ENCODE peak calls at places on chromosomes 5 and 9, in ten cellular contexts. Y is body of pancreas, I is IMR-90, L is A549, K is omental fat pad, V is B cell, J is endothelial cell, T is cardiac fibroblast, Q is GM10248, A is foreskin fibroblast. R is an unnamed sample.

GRCh38 chr5:132283423-132284043 is 10.7 kb upstream of the SLC22A4 start:
- DNase-seq in Y (peak; percentile 67), I (peak; percentile 78), L (peak; percentile 43), K (no peak), V (no peak), J (no peak), T (peak; percentile 73), Q (no peak), A (peak; percentile 67), R (peak; percentile 64)

GRCh38 chr9:130555968-130556367 is 23.4 kb upstream of the FUBP3 start:
- DNase-seq in Y (no peak), I (no peak), L (no peak), K (no peak), V (no peak), J (no peak), T (no peak), Q (no peak), A (no peak), R (peak; percentile 47)

GRCh38 chr5:7391215-7391614 is 4.7 kb upstream of the ADCY2 start:
- DNase-seq in Y (peak; percentile 37), I (no peak), L (no peak), K (no peak), V (no peak), J (no peak), T (no peak), Q (no peak), A (no peak), R (peak; percentile 53)

GRCh38 chr5:114789773-114790402 is 379.8 kb downstream of the TRIM36 start:
- DNase-seq in Y (no peak), I (no peak), L (peak; percentile 5), K (no peak), V (no peak), J (no peak), T (peak; percentile 11), Q (peak; percentile 17), A (no peak), R (no peak)

GRCh38 chr9:98547606-98548005 is 161.1 kb downstream of the GABBR2 start:
- DNase-seq in Y (no peak), I (no peak), L (no peak), K (no peak), V (no peak), J (no peak), T (no peak), Q (no peak), A (no peak), R (no peak)

GRCh38 chr9:37836386-37836785 is 35.8 kb downstream of the DCAF10 start:
- DNase-seq in Y (no peak), I (no peak), L (no peak), K (no peak), V (no peak), J (no peak), T (no peak), Q (peak; percentile 61), A (no peak), R (no peak)

GRCh38 chr5:98779264-98779877 is 5.9 kb downstream of the RGMB start:
- DNase-seq in Y (peak; percentile 76), I (no peak), L (no peak), K (no peak), V (no peak), J (no peak), T (no peak), Q (no peak), A (peak; percentile 15), R (no peak)

GRCh38 chr9:19155106-19155999 is 28.1 kb upstream of the PLIN2 start:
- DNase-seq in Y (no peak), I (no peak), L (no peak), K (no peak), V (no peak), J (no peak), T (no peak), Q (no peak), A (no peak), R (no peak)

GRCh38 chr9:119868694-119869093 is 499.5 kb upstream of the BRINP1 start:
- DNase-seq in Y (peak; percentile 15), I (no peak), L (no peak), K (no peak), V (no peak), J (no peak), T (no peak), Q (no peak), A (no peak), R (no peak)

GRCh38 chr9:35774907-35775635 is 16.3 kb upstream of the NPR2 start:
- DNase-seq in Y (no peak), I (no peak), L (no peak), K (no peak), V (no peak), J (peak; percentile 18), T (peak; percentile 46), Q (no peak), A (peak; percentile 45), R (no peak)

GRCh38 chr9:113187935-113188595 is 33.0 kb downstream of the FKBP15 start:
- DNase-seq in Y (peak; percentile 24), I (peak; percentile 94), L (peak; percentile 22), K (no peak), V (no peak), J (no peak), T (peak; percentile 92), Q (no peak), A (peak; percentile 95), R (peak; percentile 1)

GRCh38 chr5:135398160-135398854 is 724 bp downstream of the MACROH2A1 start:
- DNase-seq in Y (peak; percentile 38), I (no peak), L (peak; percentile 28), K (no peak), V (peak; percentile 45), J (peak; percentile 48), T (no peak), Q (peak; percentile 38), A (peak; percentile 58), R (peak; percentile 77)

GRCh38 chr9:36092014-36092413 is 44.5 kb upstream of the GLIPR2 start:
- DNase-seq in Y (no peak), I (no peak), L (no peak), K (no peak), V (no peak), J (no peak), T (no peak), Q (no peak), A (no peak), R (no peak)

DNA sequence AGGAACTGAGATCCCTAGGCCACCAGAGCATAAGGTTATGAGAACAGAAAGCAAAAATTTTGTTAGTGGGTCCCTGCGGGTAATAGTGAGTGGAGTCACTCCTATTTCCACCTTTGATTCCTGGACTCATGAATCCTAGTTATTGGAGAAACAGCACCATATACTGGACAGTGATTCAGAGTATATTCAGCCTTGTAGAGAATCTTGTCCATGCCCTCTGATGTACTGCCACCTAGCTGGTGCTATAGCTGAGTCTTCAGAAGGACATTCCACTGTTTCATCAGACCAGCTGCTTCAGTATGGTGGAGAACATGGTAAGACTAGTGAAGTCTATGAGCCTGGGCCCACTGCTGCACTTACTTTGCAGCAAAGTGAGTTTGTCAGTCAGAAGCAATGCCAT is 25.0 kb upstream of the ITGA2 start:
- DNase-seq in Y (no peak), I (peak; percentile 17), L (no peak), K (no peak), V (no peak), J (no peak), T (no peak), Q (no peak), A (peak; percentile 56), R (no peak)
- TF ChIP-seq CTCF in Y (no peak), I (peak; percentile 14), L (peak; percentile 22), K (no peak), V (no peak), J (no peak), T (no peak), Q (no peak), A (no peak), R (no peak)

GRCh38 chr9:136840877-136841645 is 1.2 kb upstream of the AJM1 start:
- DNase-seq in Y (peak; percentile 96), I (peak; percentile 62), L (no peak), K (no peak), V (no peak), J (no peak), T (peak; percentile 76), Q (no peak), A (peak; percentile 81), R (peak; percentile 54)
- TF ChIP-seq CTCF in Y (no peak), I (no peak), L (no peak), K (no peak), V (no peak), J (no peak), T (no peak), Q (no peak), A (no peak), R (no peak)

GRCh38 chr9:88580961-88581360 is 46.0 kb downstream of the NXNL2 start:
- DNase-seq in Y (no peak), I (peak; percentile 37), L (no peak), K (no peak), V (no peak), J (no peak), T (no peak), Q (no peak), A (peak; percentile 40), R (no peak)

GRCh38 chr9:88586452-88586851 is 51.5 kb downstream of the NXNL2 start:
- DNase-seq in Y (no peak), I (no peak), L (no peak), K (no peak), V (no peak), J (no peak), T (no peak), Q (no peak), A (peak; percentile 91), R (no peak)

GRCh38 chr9:88587885-88588628 is 53.1 kb downstream of the NXNL2 start:
- DNase-seq in Y (no peak), I (peak; percentile 40), L (no peak), K (no peak), V (no peak), J (no peak), T (no peak), Q (no peak), A (peak; percentile 30), R (no peak)

GRCh38 chr9:88587182-88587581 is 52.2 kb downstream of the NXNL2 start:
- DNase-seq in Y (peak; percentile 25), I (no peak), L (no peak), K (no peak), V (no peak), J (no peak), T (peak; percentile 26), Q (no peak), A (peak; percentile 62), R (peak; percentile 49)

DNA sequence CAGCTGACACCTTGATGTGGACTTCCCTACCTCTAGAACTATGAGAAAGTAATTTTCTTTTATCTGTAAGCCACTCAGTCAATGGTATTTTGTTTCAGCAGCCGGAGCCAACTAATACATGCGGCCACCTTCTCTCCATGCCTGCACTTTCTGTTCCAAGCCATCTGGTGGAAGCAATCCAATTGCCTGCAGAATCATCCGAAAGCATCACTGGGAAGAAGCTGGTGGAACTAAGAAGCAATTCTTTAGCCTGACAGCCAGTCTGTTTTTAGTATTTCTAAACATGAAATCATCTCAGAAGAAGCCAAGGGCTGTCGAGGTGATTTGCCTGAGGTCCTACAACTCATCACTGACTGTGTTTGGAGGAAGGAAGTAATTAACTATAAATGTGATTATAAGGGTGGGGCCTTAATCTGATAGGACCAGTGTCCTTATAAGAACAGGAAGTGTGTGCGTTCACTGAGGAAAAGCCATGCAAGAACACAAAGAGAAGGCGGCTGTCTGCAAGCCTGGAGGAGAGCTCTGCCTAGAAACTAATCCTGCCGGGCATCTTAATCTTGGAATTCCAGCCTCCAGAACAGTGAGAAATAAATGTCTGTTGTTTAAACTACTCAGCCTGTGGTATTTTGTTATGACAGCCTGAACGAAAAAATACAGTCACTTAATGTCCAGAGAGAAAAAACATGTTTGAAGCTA is 49.1 kb downstream of the NXNL2 start:
- DNase-seq in Y (no peak), I (peak; percentile 85), L (no peak), K (no peak), V (no peak), J (no peak), T (peak; percentile 72), Q (no peak), A (peak; percentile 87), R (no peak)
- TF ChIP-seq CTCF in Y (no peak), I (peak; percentile 9), L (no peak), K (no peak), V (no peak), J (no peak), T (no peak), Q (no peak), A (peak; percentile 11), R (no peak)

GRCh38 chr9:124394596-124394995 is 20.6 kb downstream of the PSMB7 start:
- DNase-seq in Y (no peak), I (no peak), L (no peak), K (no peak), V (no peak), J (no peak), T (no peak), Q (no peak), A (peak; percentile 34), R (no peak)
- TF ChIP-seq CTCF in Y (no peak), I (peak; percentile 29), L (peak; percentile 36), K (no peak), V (peak; percentile 24), J (no peak), T (no peak), Q (peak; percentile 36), A (no peak), R (no peak)

R was measured in Calu3.